ENCODE peak calls at places on chromosomes 3 and 15, in five cellular contexts. One of them, this sample, is unnamed.

GRCh38 chr15:70882361-70882760 is 9.9 kb downstream of the THAP10 start:
- DNase-seq in H1: no peak
- DNase-seq in HepG2: no peak
- DNase-seq in K562: no peak
- DNase-seq in SK-N-SH: no peak
- DNase-seq in this sample: no peak

GRCh38 chr3:88744896-88745295 is 362.5 kb upstream of the EPHA3 start:
- DNase-seq in HepG2: no peak
- DNase-seq in K562: no peak
- DNase-seq in H1: no peak
- DNase-seq in SK-N-SH: no peak
- DNase-seq in this sample: no peak

GRCh38 chr15:72592103-72592502 is 62.4 kb upstream of the GOLGA6B start:
- DNase-seq in SK-N-SH: no peak
- DNase-seq in HepG2: no peak
- DNase-seq in K562: no peak
- DNase-seq in H1: no peak
- DNase-seq in this sample: no peak

GRCh38 chr15:35308802-35309201 is 223.7 kb upstream of the NANOGP8 start:
- DNase-seq in K562: no peak
- DNase-seq in HepG2: no peak
- DNase-seq in SK-N-SH: no peak
- DNase-seq in H1: no peak
- DNase-seq in this sample: no peak

GRCh38 chr3:42057561-42058211 is 33.5 kb upstream of the TRAK1 start:
- DNase-seq in HepG2: no peak
- DNase-seq in SK-N-SH: no peak
- DNase-seq in H1: no peak
- DNase-seq in K562: no peak
- DNase-seq in this sample: no peak

GRCh38 chr3:90092994-90093393 is 985.6 kb downstream of the EPHA3 start:
- DNase-seq in H1: no peak
- DNase-seq in K562: no peak
- DNase-seq in HepG2: peak; percentile 13
- DNase-seq in SK-N-SH: peak; percentile 0
- DNase-seq in this sample: no peak

GRCh38 chr3:31766654-31767053 is 214.4 kb downstream of the OSBPL10 start:
- DNase-seq in K562: no peak
- DNase-seq in H1: no peak
- DNase-seq in HepG2: no peak
- DNase-seq in SK-N-SH: no peak
- DNase-seq in this sample: no peak

GRCh38 chr3:152968388-152969024 is 133.6 kb downstream of the P2RY1 start:
- DNase-seq in K562: peak; percentile 8
- DNase-seq in H1: no peak
- DNase-seq in HepG2: no peak
- DNase-seq in SK-N-SH: no peak
- DNase-seq in this sample: no peak

GRCh38 chr15:41585140-41586047 is 26.4 kb downstream of the TYRO3 start:
- DNase-seq in HepG2: no peak
- DNase-seq in SK-N-SH: peak; percentile 76
- DNase-seq in K562: no peak
- DNase-seq in H1: no peak
- DNase-seq in this sample: no peak

GRCh38 chr15:28101201-28101600 is 2.1 kb upstream of the OCA2 start:
- DNase-seq in HepG2: no peak
- DNase-seq in K562: no peak
- DNase-seq in H1: no peak
- DNase-seq in SK-N-SH: no peak
- DNase-seq in this sample: no peak

GRCh38 chr3:139555249-139555648 is 15.7 kb upstream of the RBP1 start:
- DNase-seq in SK-N-SH: no peak
- DNase-seq in K562: no peak
- DNase-seq in HepG2: no peak
- DNase-seq in H1: no peak
- DNase-seq in this sample: no peak

DNA sequence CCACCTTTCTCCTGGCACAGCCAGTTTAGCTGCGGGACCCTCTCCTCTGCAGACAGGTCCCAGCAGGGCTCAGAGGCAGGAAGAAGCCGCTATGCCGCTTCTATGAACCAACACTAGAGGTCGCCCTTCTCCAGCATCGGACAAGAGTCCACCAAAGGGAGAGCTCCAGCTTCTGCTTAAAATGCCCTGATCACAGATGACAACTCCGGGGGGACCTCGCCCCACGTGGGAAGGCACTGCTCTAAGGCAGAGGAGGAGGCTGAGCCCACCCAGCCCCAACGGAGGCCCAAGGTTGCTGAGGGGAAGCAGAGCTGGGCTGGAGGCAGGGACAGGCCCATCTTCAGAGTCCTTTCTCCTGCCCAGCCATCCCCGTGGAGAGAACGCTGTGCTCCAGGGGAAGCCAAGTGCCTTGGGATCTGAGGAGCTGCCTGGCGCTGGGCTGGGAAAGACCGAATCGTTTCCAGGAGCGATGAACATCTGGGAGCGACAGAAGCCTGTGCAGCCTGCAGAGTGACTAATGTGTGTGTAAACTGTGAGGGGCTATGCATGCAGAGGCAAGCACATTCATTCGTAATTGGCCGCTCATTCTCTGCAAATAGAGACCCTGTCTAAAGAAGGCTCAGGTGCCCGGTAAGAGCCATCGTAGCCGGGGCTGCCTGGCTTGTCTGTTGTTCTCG is 43.5 kb upstream of the BDH1 start:
- DNase-seq in K562: peak; percentile 82
- DNase-seq in SK-N-SH: peak; percentile 89
- DNase-seq in HepG2: peak; percentile 70
- DNase-seq in H1: peak; percentile 67
- DNase-seq in this sample: peak; percentile 23
- TF ChIP-seq RFX5 in K562: no peak
- TF ChIP-seq RFX5 in SK-N-SH: peak; percentile 62
- TF ChIP-seq RFX5 in HepG2: peak; percentile 68
- TF ChIP-seq RFX5 in H1: no peak
- TF ChIP-seq RFX5 in this sample: peak; percentile 46

DNA sequence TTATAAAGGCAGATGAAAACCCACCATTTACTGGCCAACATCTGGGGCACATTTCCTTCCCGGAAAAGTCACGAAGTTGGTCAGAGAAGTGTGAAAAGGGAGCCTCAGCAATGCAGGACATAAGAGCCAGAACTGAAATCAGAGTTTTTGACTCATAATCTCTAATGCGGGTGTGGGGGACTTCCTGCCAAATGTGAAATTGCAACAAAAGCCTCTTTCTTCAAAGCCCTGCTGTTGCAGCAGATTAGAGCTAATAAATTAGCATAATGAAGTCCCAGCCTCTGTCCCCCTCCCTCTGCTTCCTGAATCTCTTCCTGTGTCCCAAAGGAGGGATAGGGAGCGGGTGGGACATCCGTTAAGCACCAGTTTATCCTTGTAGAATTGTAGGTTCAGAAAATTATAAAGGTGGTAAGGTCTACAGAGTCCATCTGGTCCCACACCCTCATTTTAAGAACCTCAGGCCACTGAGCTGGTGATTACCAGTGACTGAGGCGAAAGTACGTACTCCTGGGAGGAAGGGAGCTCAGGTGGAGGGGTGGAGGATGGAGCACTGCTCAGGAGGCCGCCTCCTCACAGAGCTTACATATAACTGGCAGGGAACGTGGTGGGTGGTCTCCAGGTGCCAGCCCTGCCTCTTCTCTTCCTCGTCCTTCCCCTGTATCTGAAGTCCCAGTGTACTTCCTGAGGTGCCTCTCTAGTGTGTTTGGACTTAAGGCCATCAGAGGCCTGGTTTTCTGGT is 35.0 kb downstream of the ST6GAL1 start:
- DNase-seq in HepG2: no peak
- DNase-seq in K562: no peak
- DNase-seq in H1: no peak
- DNase-seq in SK-N-SH: no peak
- DNase-seq in this sample: peak; percentile 43
- TF ChIP-seq SIN3A in HepG2: no peak
- TF ChIP-seq SIN3A in K562: no peak
- TF ChIP-seq SIN3A in H1: no peak
- TF ChIP-seq SIN3A in SK-N-SH: no peak
- TF ChIP-seq SIN3A in this sample: no peak

GRCh38 chr3:72011495-72011894 is 226.5 kb upstream of the PROK2 start:
- DNase-seq in SK-N-SH: no peak
- DNase-seq in HepG2: no peak
- DNase-seq in H1: no peak
- DNase-seq in K562: no peak
- DNase-seq in this sample: no peak
- TF ChIP-seq RFX5 in SK-N-SH: no peak
- TF ChIP-seq RFX5 in HepG2: no peak
- TF ChIP-seq RFX5 in H1: no peak
- TF ChIP-seq RFX5 in K562: no peak
- TF ChIP-seq RFX5 in this sample: no peak

GRCh38 chr15:69526086-69526485 is 73.5 kb downstream of the RPLP1 start:
- DNase-seq in SK-N-SH: no peak
- DNase-seq in K562: no peak
- DNase-seq in H1: no peak
- DNase-seq in HepG2: no peak
- DNase-seq in this sample: no peak
- TF ChIP-seq SIN3A in SK-N-SH: no peak
- TF ChIP-seq SIN3A in K562: no peak
- TF ChIP-seq SIN3A in H1: no peak
- TF ChIP-seq SIN3A in HepG2: no peak
- TF ChIP-seq SIN3A in this sample: no peak

GRCh38 chr3:188389711-188390346 is 235.9 kb downstream of the LPP start:
- DNase-seq in H1: no peak
- DNase-seq in SK-N-SH: no peak
- DNase-seq in K562: no peak
- DNase-seq in HepG2: no peak
- DNase-seq in this sample: no peak

GRCh38 chr3:188383763-188384162 is 229.8 kb downstream of the LPP start:
- DNase-seq in H1: no peak
- DNase-seq in HepG2: no peak
- DNase-seq in K562: no peak
- DNase-seq in SK-N-SH: no peak
- DNase-seq in this sample: no peak

GRCh38 chr3:188380722-188381121 is 226.8 kb downstream of the LPP start:
- DNase-seq in HepG2: peak; percentile 21
- DNase-seq in K562: no peak
- DNase-seq in H1: no peak
- DNase-seq in SK-N-SH: no peak
- DNase-seq in this sample: no peak

GRCh38 chr3:188387921-188388320 is 234.0 kb downstream of the LPP start:
- DNase-seq in H1: no peak
- DNase-seq in HepG2: no peak
- DNase-seq in SK-N-SH: no peak
- DNase-seq in K562: no peak
- DNase-seq in this sample: no peak

GRCh38 chr3:188385295-188385694 is 231.3 kb downstream of the LPP start:
- DNase-seq in H1: no peak
- DNase-seq in HepG2: no peak
- DNase-seq in K562: no peak
- DNase-seq in SK-N-SH: no peak
- DNase-seq in this sample: no peak
- TF ChIP-seq RFX5 in H1: no peak
- TF ChIP-seq RFX5 in HepG2: no peak
- TF ChIP-seq RFX5 in K562: no peak
- TF ChIP-seq RFX5 in SK-N-SH: no peak
- TF ChIP-seq RFX5 in this sample: no peak

GRCh38 chr15:65194826-65195541 is 9.8 kb upstream of the CLPX start:
- DNase-seq in SK-N-SH: no peak
- DNase-seq in K562: no peak
- DNase-seq in HepG2: no peak
- DNase-seq in H1: no peak
- DNase-seq in this sample: no peak
- TF ChIP-seq SIN3A in SK-N-SH: no peak
- TF ChIP-seq SIN3A in K562: no peak
- TF ChIP-seq SIN3A in HepG2: no peak
- TF ChIP-seq SIN3A in H1: no peak
- TF ChIP-seq SIN3A in this sample: no peak

This sample was measured in GM12878.